ENCODE peak calls at places on chromosomes 12 and 14, in five cellular contexts. S, T, U, Y and E are unnamed samples.
A peak's percentile ranks its signal among the peaks of the same experiment; 100 is the strongest.

GRCh38 chr12:65534105-65534841 is 255.8 kb downstream of the MSRB3 start:
- DNase-seq in S (no peak), T (no peak), U (no peak), Y (no peak), E (no peak)

GRCh38 chr12:9869307-9870161 is at the start of gene CLEC2B:
- DNase-seq in S (no peak), T (peak; percentile 98), U (no peak), Y (no peak), E (no peak)

GRCh38 chr12:49636574-49636973 is 13.2 kb downstream of the PRPF40B start:
- DNase-seq in S (no peak), T (no peak), U (no peak), Y (no peak), E (no peak)

GRCh38 chr12:19248929-19249602 is 119.5 kb downstream of the PLEKHA5 start:
- DNase-seq in S (no peak), T (no peak), U (no peak), Y (no peak), E (no peak)

GRCh38 chr14:72792051-72792788 is 101.7 kb downstream of the DPF3 start:
- DNase-seq in S (no peak), T (no peak), U (no peak), Y (no peak), E (no peak)

GRCh38 chr12:113322353-113322752 is 12.6 kb downstream of the SLC8B1 start:
- DNase-seq in S (no peak), T (peak; percentile 68), U (no peak), Y (no peak), E (no peak)

GRCh38 chr12:108568653-108569154 is 6.3 kb downstream of the ISCU start:
- DNase-seq in S (no peak), T (no peak), U (no peak), Y (no peak), E (peak; percentile 42)

GRCh38 chr12:113136128-113136989 is 798 bp upstream of the RASAL1 start:
- DNase-seq in S (peak; percentile 50), T (no peak), U (no peak), Y (no peak), E (no peak)

GRCh38 chr14:81211844-81212243 is 8.9 kb downstream of the GTF2A1 start:
- DNase-seq in S (no peak), T (no peak), U (no peak), Y (no peak), E (no peak)

GRCh38 chr12:11769723-11770514 is 120.4 kb downstream of the ETV6 start:
- DNase-seq in S (no peak), T (no peak), U (no peak), Y (no peak), E (no peak)

GRCh38 chr12:82931349-82932116 is 244.8 kb downstream of the TMTC2 start:
- DNase-seq in S (no peak), T (no peak), U (no peak), Y (no peak), E (no peak)